ENCODE peak calls at places on chromosomes 5 and 9, in ten cellular contexts. W, V, I, P, Z, O, L, J, G and K are unnamed samples.

GRCh38 chr5:61450170-61450815 is 118.2 kb downstream of the ZSWIM6 start:
- DNase-seq in W (no peak), V (peak), I (peak), P (no peak), Z (no peak), O (no peak), L (peak), J (no peak), G (peak), K (no peak)

GRCh38 chr5:5473224-5473623 is 50.7 kb downstream of the ICE1 start:
- DNase-seq in W (no peak), V (peak), I (no peak), P (no peak), Z (no peak), O (no peak), L (no peak), J (no peak), G (peak), K (no peak)

GRCh38 chr5:143588933-143589662 is 185.6 kb upstream of the NR3C1 start:
- DNase-seq in W (no peak), V (no peak), I (no peak), P (no peak), Z (no peak), O (no peak), L (no peak), J (no peak), G (no peak), K (no peak)

GRCh38 chr9:4375424-4376195 is 75.7 kb upstream of the GLIS3 start:
- DNase-seq in W (no peak), V (peak), I (peak), P (peak), Z (no peak), O (no peak), L (peak), J (no peak), G (peak), K (no peak)

GRCh38 chr9:1125741-1126140 is 75.6 kb downstream of the DMRT2 start:
- DNase-seq in W (no peak), V (no peak), I (peak), P (no peak), Z (no peak), O (no peak), L (no peak), J (no peak), G (no peak), K (no peak)

GRCh38 chr5:68086857-68087256 is 128.7 kb upstream of the PIK3R1 start:
- DNase-seq in W (no peak), V (peak), I (peak), P (peak), Z (no peak), O (peak), L (peak), J (no peak), G (peak), K (no peak)

GRCh38 chr5:52783226-52783959 is 4.3 kb upstream of the ITGA1 start:
- DNase-seq in W (no peak), V (peak), I (no peak), P (no peak), Z (no peak), O (no peak), L (peak), J (no peak), G (no peak), K (peak)

GRCh38 chr9:68640421-68641089 is 64.5 kb upstream of the PIP5K1B start:
- DNase-seq in W (no peak), V (no peak), I (no peak), P (no peak), Z (no peak), O (no peak), L (no peak), J (no peak), G (no peak), K (no peak)

GRCh38 chr5:62653001-62653863 is 74.6 kb downstream of the LRRC70 start:
- DNase-seq in W (no peak), V (no peak), I (no peak), P (no peak), Z (no peak), O (no peak), L (no peak), J (no peak), G (peak), K (no peak)

GRCh38 chr5:175444060-175444904 is at the start of gene DRD1:
- DNase-seq in W (no peak), V (peak), I (no peak), P (peak), Z (peak), O (no peak), L (no peak), J (peak), G (peak), K (no peak)